ENCODE peak calls at places on chromosomes 5 and 9, in seven cellular contexts. One of them, this sample, is unnamed.
A peak's percentile ranks its signal among the peaks of the same experiment; 100 is the strongest.

GRCh38 chr5:43616535-43616934 is 13.6 kb downstream of the NNT start:
- DNase-seq in activated CD4-positive, alpha-beta T cell treated with anti-CD3 and anti-CD28 coated beads, Interleukin-2, amount 10 ng/mL, durations not matched to agents 7 days and 5 days: no peak
- DNase-seq in GM04504: no peak
- DNase-seq in AG10803: peak; percentile 68
- DNase-seq in germinal center: no peak
- DNase-seq in stimulated activated CD4-positive, alpha-beta T cell treated with anti-CD3 and anti-CD28 coated beads, Interleukin-2, amount 100 ng/mL, for 24 hours: no peak
- DNase-seq in activated T-cell treated with anti-CD3 and anti-CD28 coated beads for 24 hours: no peak
- DNase-seq in this sample: no peak

GRCh38 chr9:135519179-135519971 is 1.9 kb upstream of the LCN1 start:
- DNase-seq in activated CD4-positive, alpha-beta T cell treated with anti-CD3 and anti-CD28 coated beads, Interleukin-2, amount 10 ng/mL, durations not matched to agents 7 days and 5 days: no peak
- DNase-seq in GM04504: no peak
- DNase-seq in AG10803: no peak
- DNase-seq in germinal center: no peak
- DNase-seq in stimulated activated CD4-positive, alpha-beta T cell treated with anti-CD3 and anti-CD28 coated beads, Interleukin-2, amount 100 ng/mL, for 24 hours: no peak
- DNase-seq in activated T-cell treated with anti-CD3 and anti-CD28 coated beads for 24 hours: no peak
- DNase-seq in this sample: no peak

GRCh38 chr9:82488702-82489578 is 500.4 kb downstream of the SPATA31D1 start:
- DNase-seq in activated CD4-positive, alpha-beta T cell treated with anti-CD3 and anti-CD28 coated beads, Interleukin-2, amount 10 ng/mL, durations not matched to agents 7 days and 5 days: no peak
- DNase-seq in GM04504: peak; percentile 75
- DNase-seq in AG10803: peak; percentile 92
- DNase-seq in germinal center: no peak
- DNase-seq in stimulated activated CD4-positive, alpha-beta T cell treated with anti-CD3 and anti-CD28 coated beads, Interleukin-2, amount 100 ng/mL, for 24 hours: no peak
- DNase-seq in activated T-cell treated with anti-CD3 and anti-CD28 coated beads for 24 hours: no peak
- DNase-seq in this sample: no peak

GRCh38 chr9:5799314-5799713 is 33.6 kb downstream of the ERMP1 start:
- DNase-seq in activated CD4-positive, alpha-beta T cell treated with anti-CD3 and anti-CD28 coated beads, Interleukin-2, amount 10 ng/mL, durations not matched to agents 7 days and 5 days: peak; percentile 14
- DNase-seq in GM04504: peak; percentile 3
- DNase-seq in AG10803: peak; percentile 46
- DNase-seq in germinal center: no peak
- DNase-seq in stimulated activated CD4-positive, alpha-beta T cell treated with anti-CD3 and anti-CD28 coated beads, Interleukin-2, amount 100 ng/mL, for 24 hours: no peak
- DNase-seq in activated T-cell treated with anti-CD3 and anti-CD28 coated beads for 24 hours: no peak
- DNase-seq in this sample: peak; percentile 14

GRCh38 chr5:163306421-163306820 is 131.0 kb upstream of the CCNG1 start:
- DNase-seq in activated CD4-positive, alpha-beta T cell treated with anti-CD3 and anti-CD28 coated beads, Interleukin-2, amount 10 ng/mL, durations not matched to agents 7 days and 5 days: no peak
- DNase-seq in GM04504: no peak
- DNase-seq in AG10803: no peak
- DNase-seq in germinal center: no peak
- DNase-seq in stimulated activated CD4-positive, alpha-beta T cell treated with anti-CD3 and anti-CD28 coated beads, Interleukin-2, amount 100 ng/mL, for 24 hours: no peak
- DNase-seq in activated T-cell treated with anti-CD3 and anti-CD28 coated beads for 24 hours: no peak
- DNase-seq in this sample: no peak

GRCh38 chr5:150573867-150574817 is 66.2 kb downstream of the NDST1 start:
- DNase-seq in activated CD4-positive, alpha-beta T cell treated with anti-CD3 and anti-CD28 coated beads, Interleukin-2, amount 10 ng/mL, durations not matched to agents 7 days and 5 days: no peak
- DNase-seq in GM04504: no peak
- DNase-seq in AG10803: no peak
- DNase-seq in germinal center: no peak
- DNase-seq in stimulated activated CD4-positive, alpha-beta T cell treated with anti-CD3 and anti-CD28 coated beads, Interleukin-2, amount 100 ng/mL, for 24 hours: no peak
- DNase-seq in activated T-cell treated with anti-CD3 and anti-CD28 coated beads for 24 hours: no peak
- DNase-seq in this sample: no peak

GRCh38 chr5:35617435-35618296 is at the start of gene SPEF2:
- DNase-seq in activated CD4-positive, alpha-beta T cell treated with anti-CD3 and anti-CD28 coated beads, Interleukin-2, amount 10 ng/mL, durations not matched to agents 7 days and 5 days: peak; percentile 83
- DNase-seq in GM04504: peak; percentile 86
- DNase-seq in AG10803: peak; percentile 93
- DNase-seq in germinal center: peak; percentile 24
- DNase-seq in stimulated activated CD4-positive, alpha-beta T cell treated with anti-CD3 and anti-CD28 coated beads, Interleukin-2, amount 100 ng/mL, for 24 hours: peak; percentile 80
- DNase-seq in activated T-cell treated with anti-CD3 and anti-CD28 coated beads for 24 hours: peak; percentile 77
- DNase-seq in this sample: peak; percentile 97

GRCh38 chr5:5598547-5599113 is 176.2 kb downstream of the ICE1 start:
- DNase-seq in activated CD4-positive, alpha-beta T cell treated with anti-CD3 and anti-CD28 coated beads, Interleukin-2, amount 10 ng/mL, durations not matched to agents 7 days and 5 days: no peak
- DNase-seq in GM04504: no peak
- DNase-seq in AG10803: no peak
- DNase-seq in germinal center: no peak
- DNase-seq in stimulated activated CD4-positive, alpha-beta T cell treated with anti-CD3 and anti-CD28 coated beads, Interleukin-2, amount 100 ng/mL, for 24 hours: no peak
- DNase-seq in activated T-cell treated with anti-CD3 and anti-CD28 coated beads for 24 hours: no peak
- DNase-seq in this sample: peak; percentile 36

GRCh38 chr5:127228540-127229184 is 61.9 kb upstream of the MEGF10 start:
- DNase-seq in activated CD4-positive, alpha-beta T cell treated with anti-CD3 and anti-CD28 coated beads, Interleukin-2, amount 10 ng/mL, durations not matched to agents 7 days and 5 days: no peak
- DNase-seq in GM04504: no peak
- DNase-seq in AG10803: no peak
- DNase-seq in germinal center: no peak
- DNase-seq in stimulated activated CD4-positive, alpha-beta T cell treated with anti-CD3 and anti-CD28 coated beads, Interleukin-2, amount 100 ng/mL, for 24 hours: no peak
- DNase-seq in activated T-cell treated with anti-CD3 and anti-CD28 coated beads for 24 hours: no peak
- DNase-seq in this sample: no peak

GRCh38 chr5:2190549-2190948 is 307.8 kb upstream of the IRX4 start:
- DNase-seq in activated CD4-positive, alpha-beta T cell treated with anti-CD3 and anti-CD28 coated beads, Interleukin-2, amount 10 ng/mL, durations not matched to agents 7 days and 5 days: no peak
- DNase-seq in GM04504: no peak
- DNase-seq in AG10803: no peak
- DNase-seq in germinal center: no peak
- DNase-seq in stimulated activated CD4-positive, alpha-beta T cell treated with anti-CD3 and anti-CD28 coated beads, Interleukin-2, amount 100 ng/mL, for 24 hours: no peak
- DNase-seq in activated T-cell treated with anti-CD3 and anti-CD28 coated beads for 24 hours: no peak
- DNase-seq in this sample: no peak

GRCh38 chr9:85244856-85245255 is 496.9 kb downstream of the AGTPBP1 start:
- DNase-seq in activated CD4-positive, alpha-beta T cell treated with anti-CD3 and anti-CD28 coated beads, Interleukin-2, amount 10 ng/mL, durations not matched to agents 7 days and 5 days: no peak
- DNase-seq in GM04504: no peak
- DNase-seq in AG10803: no peak
- DNase-seq in germinal center: no peak
- DNase-seq in stimulated activated CD4-positive, alpha-beta T cell treated with anti-CD3 and anti-CD28 coated beads, Interleukin-2, amount 100 ng/mL, for 24 hours: no peak
- DNase-seq in activated T-cell treated with anti-CD3 and anti-CD28 coated beads for 24 hours: no peak
- DNase-seq in this sample: no peak

GRCh38 chr5:166942948-166943347 is 1348.5 kb upstream of the WWC1 start:
- DNase-seq in activated CD4-positive, alpha-beta T cell treated with anti-CD3 and anti-CD28 coated beads, Interleukin-2, amount 10 ng/mL, durations not matched to agents 7 days and 5 days: no peak
- DNase-seq in GM04504: no peak
- DNase-seq in AG10803: no peak
- DNase-seq in germinal center: no peak
- DNase-seq in stimulated activated CD4-positive, alpha-beta T cell treated with anti-CD3 and anti-CD28 coated beads, Interleukin-2, amount 100 ng/mL, for 24 hours: no peak
- DNase-seq in activated T-cell treated with anti-CD3 and anti-CD28 coated beads for 24 hours: no peak
- DNase-seq in this sample: no peak

GRCh38 chr5:71865202-71865601 is 146.1 kb downstream of the CARTPT start:
- DNase-seq in activated CD4-positive, alpha-beta T cell treated with anti-CD3 and anti-CD28 coated beads, Interleukin-2, amount 10 ng/mL, durations not matched to agents 7 days and 5 days: no peak
- DNase-seq in GM04504: no peak
- DNase-seq in AG10803: peak; percentile 60
- DNase-seq in germinal center: no peak
- DNase-seq in stimulated activated CD4-positive, alpha-beta T cell treated with anti-CD3 and anti-CD28 coated beads, Interleukin-2, amount 100 ng/mL, for 24 hours: no peak
- DNase-seq in activated T-cell treated with anti-CD3 and anti-CD28 coated beads for 24 hours: no peak
- DNase-seq in this sample: no peak

GRCh38 chr5:113059232-113059805 is 82.7 kb downstream of the DCP2 start:
- DNase-seq in activated CD4-positive, alpha-beta T cell treated with anti-CD3 and anti-CD28 coated beads, Interleukin-2, amount 10 ng/mL, durations not matched to agents 7 days and 5 days: no peak
- DNase-seq in GM04504: peak; percentile 77
- DNase-seq in AG10803: peak; percentile 88
- DNase-seq in germinal center: no peak
- DNase-seq in stimulated activated CD4-positive, alpha-beta T cell treated with anti-CD3 and anti-CD28 coated beads, Interleukin-2, amount 100 ng/mL, for 24 hours: no peak
- DNase-seq in activated T-cell treated with anti-CD3 and anti-CD28 coated beads for 24 hours: no peak
- DNase-seq in this sample: no peak

GRCh38 chr5:165714594-165714993 is 2209.2 kb downstream of the MAT2B start:
- DNase-seq in activated CD4-positive, alpha-beta T cell treated with anti-CD3 and anti-CD28 coated beads, Interleukin-2, amount 10 ng/mL, durations not matched to agents 7 days and 5 days: no peak
- DNase-seq in GM04504: no peak
- DNase-seq in AG10803: no peak
- DNase-seq in germinal center: no peak
- DNase-seq in stimulated activated CD4-positive, alpha-beta T cell treated with anti-CD3 and anti-CD28 coated beads, Interleukin-2, amount 100 ng/mL, for 24 hours: no peak
- DNase-seq in activated T-cell treated with anti-CD3 and anti-CD28 coated beads for 24 hours: no peak
- DNase-seq in this sample: no peak

GRCh38 chr9:684055-684949 is 157.2 kb upstream of the DMRT1 start:
- DNase-seq in activated CD4-positive, alpha-beta T cell treated with anti-CD3 and anti-CD28 coated beads, Interleukin-2, amount 10 ng/mL, durations not matched to agents 7 days and 5 days: no peak
- DNase-seq in GM04504: no peak
- DNase-seq in AG10803: peak; percentile 73
- DNase-seq in germinal center: no peak
- DNase-seq in stimulated activated CD4-positive, alpha-beta T cell treated with anti-CD3 and anti-CD28 coated beads, Interleukin-2, amount 100 ng/mL, for 24 hours: no peak
- DNase-seq in activated T-cell treated with anti-CD3 and anti-CD28 coated beads for 24 hours: no peak
- DNase-seq in this sample: no peak

GRCh38 chr9:124371183-124371582 is 44.1 kb downstream of the PSMB7 start:
- DNase-seq in activated CD4-positive, alpha-beta T cell treated with anti-CD3 and anti-CD28 coated beads, Interleukin-2, amount 10 ng/mL, durations not matched to agents 7 days and 5 days: no peak
- DNase-seq in GM04504: no peak
- DNase-seq in AG10803: peak; percentile 60
- DNase-seq in germinal center: no peak
- DNase-seq in stimulated activated CD4-positive, alpha-beta T cell treated with anti-CD3 and anti-CD28 coated beads, Interleukin-2, amount 100 ng/mL, for 24 hours: no peak
- DNase-seq in activated T-cell treated with anti-CD3 and anti-CD28 coated beads for 24 hours: no peak
- DNase-seq in this sample: no peak

GRCh38 chr9:13450723-13451122 is 171.2 kb upstream of the MPDZ start:
- DNase-seq in activated CD4-positive, alpha-beta T cell treated with anti-CD3 and anti-CD28 coated beads, Interleukin-2, amount 10 ng/mL, durations not matched to agents 7 days and 5 days: no peak
- DNase-seq in GM04504: no peak
- DNase-seq in AG10803: no peak
- DNase-seq in germinal center: no peak
- DNase-seq in stimulated activated CD4-positive, alpha-beta T cell treated with anti-CD3 and anti-CD28 coated beads, Interleukin-2, amount 100 ng/mL, for 24 hours: no peak
- DNase-seq in activated T-cell treated with anti-CD3 and anti-CD28 coated beads for 24 hours: no peak
- DNase-seq in this sample: peak; percentile 13

GRCh38 chr5:36492998-36493655 is 113.3 kb upstream of the SLC1A3 start:
- DNase-seq in activated CD4-positive, alpha-beta T cell treated with anti-CD3 and anti-CD28 coated beads, Interleukin-2, amount 10 ng/mL, durations not matched to agents 7 days and 5 days: no peak
- DNase-seq in GM04504: no peak
- DNase-seq in AG10803: peak; percentile 24
- DNase-seq in germinal center: no peak
- DNase-seq in stimulated activated CD4-positive, alpha-beta T cell treated with anti-CD3 and anti-CD28 coated beads, Interleukin-2, amount 100 ng/mL, for 24 hours: no peak
- DNase-seq in activated T-cell treated with anti-CD3 and anti-CD28 coated beads for 24 hours: no peak
- DNase-seq in this sample: no peak

GRCh38 chr9:134303601-134304000 is 22.7 kb upstream of the RXRA start:
- DNase-seq in activated CD4-positive, alpha-beta T cell treated with anti-CD3 and anti-CD28 coated beads, Interleukin-2, amount 10 ng/mL, durations not matched to agents 7 days and 5 days: no peak
- DNase-seq in GM04504: no peak
- DNase-seq in AG10803: no peak
- DNase-seq in germinal center: no peak
- DNase-seq in stimulated activated CD4-positive, alpha-beta T cell treated with anti-CD3 and anti-CD28 coated beads, Interleukin-2, amount 100 ng/mL, for 24 hours: no peak
- DNase-seq in activated T-cell treated with anti-CD3 and anti-CD28 coated beads for 24 hours: no peak
- DNase-seq in this sample: no peak

GRCh38 chr5:163165277-163165676 is 272.1 kb upstream of the CCNG1 start:
- DNase-seq in activated CD4-positive, alpha-beta T cell treated with anti-CD3 and anti-CD28 coated beads, Interleukin-2, amount 10 ng/mL, durations not matched to agents 7 days and 5 days: no peak
- DNase-seq in GM04504: no peak
- DNase-seq in AG10803: no peak
- DNase-seq in germinal center: no peak
- DNase-seq in stimulated activated CD4-positive, alpha-beta T cell treated with anti-CD3 and anti-CD28 coated beads, Interleukin-2, amount 100 ng/mL, for 24 hours: no peak
- DNase-seq in activated T-cell treated with anti-CD3 and anti-CD28 coated beads for 24 hours: no peak
- DNase-seq in this sample: no peak

GRCh38 chr9:129602598-129603415 is 18.1 kb downstream of the C9orf50 start:
- DNase-seq in activated CD4-positive, alpha-beta T cell treated with anti-CD3 and anti-CD28 coated beads, Interleukin-2, amount 10 ng/mL, durations not matched to agents 7 days and 5 days: no peak
- DNase-seq in GM04504: no peak
- DNase-seq in AG10803: no peak
- DNase-seq in germinal center: no peak
- DNase-seq in stimulated activated CD4-positive, alpha-beta T cell treated with anti-CD3 and anti-CD28 coated beads, Interleukin-2, amount 100 ng/mL, for 24 hours: no peak
- DNase-seq in activated T-cell treated with anti-CD3 and anti-CD28 coated beads for 24 hours: no peak
- DNase-seq in this sample: no peak

GRCh38 chr9:134040831-134041648 is 15.8 kb downstream of the BRD3OS start:
- DNase-seq in activated CD4-positive, alpha-beta T cell treated with anti-CD3 and anti-CD28 coated beads, Interleukin-2, amount 10 ng/mL, durations not matched to agents 7 days and 5 days: no peak
- DNase-seq in GM04504: no peak
- DNase-seq in AG10803: no peak
- DNase-seq in germinal center: no peak
- DNase-seq in stimulated activated CD4-positive, alpha-beta T cell treated with anti-CD3 and anti-CD28 coated beads, Interleukin-2, amount 100 ng/mL, for 24 hours: no peak
- DNase-seq in activated T-cell treated with anti-CD3 and anti-CD28 coated beads for 24 hours: no peak
- DNase-seq in this sample: no peak

GRCh38 chr9:128216781-128217553 is 13.8 kb downstream of the DNM1 start:
- DNase-seq in activated CD4-positive, alpha-beta T cell treated with anti-CD3 and anti-CD28 coated beads, Interleukin-2, amount 10 ng/mL, durations not matched to agents 7 days and 5 days: no peak
- DNase-seq in GM04504: no peak
- DNase-seq in AG10803: peak; percentile 32
- DNase-seq in germinal center: no peak
- DNase-seq in stimulated activated CD4-positive, alpha-beta T cell treated with anti-CD3 and anti-CD28 coated beads, Interleukin-2, amount 100 ng/mL, for 24 hours: no peak
- DNase-seq in activated T-cell treated with anti-CD3 and anti-CD28 coated beads for 24 hours: no peak
- DNase-seq in this sample: no peak

GRCh38 chr9:124180557-124180956 is 77.2 kb upstream of the NEK6 start:
- DNase-seq in activated CD4-positive, alpha-beta T cell treated with anti-CD3 and anti-CD28 coated beads, Interleukin-2, amount 10 ng/mL, durations not matched to agents 7 days and 5 days: no peak
- DNase-seq in GM04504: peak; percentile 5
- DNase-seq in AG10803: peak; percentile 48
- DNase-seq in germinal center: no peak
- DNase-seq in stimulated activated CD4-positive, alpha-beta T cell treated with anti-CD3 and anti-CD28 coated beads, Interleukin-2, amount 100 ng/mL, for 24 hours: no peak
- DNase-seq in activated T-cell treated with anti-CD3 and anti-CD28 coated beads for 24 hours: no peak
- DNase-seq in this sample: no peak

GRCh38 chr9:104923289-104923688 is 4.7 kb downstream of the ABCA1 start:
- DNase-seq in activated CD4-positive, alpha-beta T cell treated with anti-CD3 and anti-CD28 coated beads, Interleukin-2, amount 10 ng/mL, durations not matched to agents 7 days and 5 days: no peak
- DNase-seq in GM04504: no peak
- DNase-seq in AG10803: peak; percentile 71
- DNase-seq in germinal center: no peak
- DNase-seq in stimulated activated CD4-positive, alpha-beta T cell treated with anti-CD3 and anti-CD28 coated beads, Interleukin-2, amount 100 ng/mL, for 24 hours: no peak
- DNase-seq in activated T-cell treated with anti-CD3 and anti-CD28 coated beads for 24 hours: no peak
- DNase-seq in this sample: no peak

GRCh38 chr5:134371834-134372340 is 518 bp downstream of the UBE2B start:
- DNase-seq in activated CD4-positive, alpha-beta T cell treated with anti-CD3 and anti-CD28 coated beads, Interleukin-2, amount 10 ng/mL, durations not matched to agents 7 days and 5 days: peak; percentile 47
- DNase-seq in GM04504: peak; percentile 6
- DNase-seq in AG10803: peak; percentile 32
- DNase-seq in germinal center: peak; percentile 45
- DNase-seq in stimulated activated CD4-positive, alpha-beta T cell treated with anti-CD3 and anti-CD28 coated beads, Interleukin-2, amount 100 ng/mL, for 24 hours: peak; percentile 52
- DNase-seq in activated T-cell treated with anti-CD3 and anti-CD28 coated beads for 24 hours: peak; percentile 19
- DNase-seq in this sample: peak; percentile 17

GRCh38 chr5:35762368-35762767 is 94.3 kb upstream of the IL7R start:
- DNase-seq in activated CD4-positive, alpha-beta T cell treated with anti-CD3 and anti-CD28 coated beads, Interleukin-2, amount 10 ng/mL, durations not matched to agents 7 days and 5 days: no peak
- DNase-seq in GM04504: no peak
- DNase-seq in AG10803: no peak
- DNase-seq in germinal center: no peak
- DNase-seq in stimulated activated CD4-positive, alpha-beta T cell treated with anti-CD3 and anti-CD28 coated beads, Interleukin-2, amount 100 ng/mL, for 24 hours: no peak
- DNase-seq in activated T-cell treated with anti-CD3 and anti-CD28 coated beads for 24 hours: no peak
- DNase-seq in this sample: no peak

GRCh38 chr9:4117835-4118610 is 181.8 kb downstream of the GLIS3 start:
- DNase-seq in activated CD4-positive, alpha-beta T cell treated with anti-CD3 and anti-CD28 coated beads, Interleukin-2, amount 10 ng/mL, durations not matched to agents 7 days and 5 days: peak; percentile 49
- DNase-seq in GM04504: no peak
- DNase-seq in AG10803: no peak
- DNase-seq in germinal center: peak; percentile 49
- DNase-seq in stimulated activated CD4-positive, alpha-beta T cell treated with anti-CD3 and anti-CD28 coated beads, Interleukin-2, amount 100 ng/mL, for 24 hours: peak; percentile 60
- DNase-seq in activated T-cell treated with anti-CD3 and anti-CD28 coated beads for 24 hours: peak; percentile 34
- DNase-seq in this sample: no peak

GRCh38 chr5:176541338-176542134 is 4.3 kb upstream of the RNF44 start:
- DNase-seq in activated CD4-positive, alpha-beta T cell treated with anti-CD3 and anti-CD28 coated beads, Interleukin-2, amount 10 ng/mL, durations not matched to agents 7 days and 5 days: peak; percentile 82
- DNase-seq in GM04504: no peak
- DNase-seq in AG10803: no peak
- DNase-seq in germinal center: no peak
- DNase-seq in stimulated activated CD4-positive, alpha-beta T cell treated with anti-CD3 and anti-CD28 coated beads, Interleukin-2, amount 100 ng/mL, for 24 hours: peak; percentile 64
- DNase-seq in activated T-cell treated with anti-CD3 and anti-CD28 coated beads for 24 hours: no peak
- DNase-seq in this sample: no peak

GRCh38 chr5:59264641-59265245 is 628.8 kb downstream of the PDE4D start:
- DNase-seq in activated CD4-positive, alpha-beta T cell treated with anti-CD3 and anti-CD28 coated beads, Interleukin-2, amount 10 ng/mL, durations not matched to agents 7 days and 5 days: no peak
- DNase-seq in GM04504: no peak
- DNase-seq in AG10803: no peak
- DNase-seq in germinal center: no peak
- DNase-seq in stimulated activated CD4-positive, alpha-beta T cell treated with anti-CD3 and anti-CD28 coated beads, Interleukin-2, amount 100 ng/mL, for 24 hours: no peak
- DNase-seq in activated T-cell treated with anti-CD3 and anti-CD28 coated beads for 24 hours: no peak
- DNase-seq in this sample: no peak

GRCh38 chr5:96614110-96614691 is 48.0 kb upstream of the CAST start:
- DNase-seq in activated CD4-positive, alpha-beta T cell treated with anti-CD3 and anti-CD28 coated beads, Interleukin-2, amount 10 ng/mL, durations not matched to agents 7 days and 5 days: peak; percentile 69
- DNase-seq in GM04504: peak; percentile 88
- DNase-seq in AG10803: peak; percentile 94
- DNase-seq in germinal center: peak; percentile 16
- DNase-seq in stimulated activated CD4-positive, alpha-beta T cell treated with anti-CD3 and anti-CD28 coated beads, Interleukin-2, amount 100 ng/mL, for 24 hours: peak; percentile 50
- DNase-seq in activated T-cell treated with anti-CD3 and anti-CD28 coated beads for 24 hours: peak; percentile 32
- DNase-seq in this sample: peak; percentile 71

GRCh38 chr9:69657269-69657668 is 14.9 kb downstream of the APBA1 start:
- DNase-seq in activated CD4-positive, alpha-beta T cell treated with anti-CD3 and anti-CD28 coated beads, Interleukin-2, amount 10 ng/mL, durations not matched to agents 7 days and 5 days: no peak
- DNase-seq in GM04504: no peak
- DNase-seq in AG10803: no peak
- DNase-seq in germinal center: no peak
- DNase-seq in stimulated activated CD4-positive, alpha-beta T cell treated with anti-CD3 and anti-CD28 coated beads, Interleukin-2, amount 100 ng/mL, for 24 hours: no peak
- DNase-seq in activated T-cell treated with anti-CD3 and anti-CD28 coated beads for 24 hours: no peak
- DNase-seq in this sample: no peak

GRCh38 chr9:14312721-14313377 is 1.1 kb downstream of the NFIB start:
- DNase-seq in activated CD4-positive, alpha-beta T cell treated with anti-CD3 and anti-CD28 coated beads, Interleukin-2, amount 10 ng/mL, durations not matched to agents 7 days and 5 days: no peak
- DNase-seq in GM04504: no peak
- DNase-seq in AG10803: no peak
- DNase-seq in germinal center: no peak
- DNase-seq in stimulated activated CD4-positive, alpha-beta T cell treated with anti-CD3 and anti-CD28 coated beads, Interleukin-2, amount 100 ng/mL, for 24 hours: no peak
- DNase-seq in activated T-cell treated with anti-CD3 and anti-CD28 coated beads for 24 hours: no peak
- DNase-seq in this sample: no peak

GRCh38 chr5:33299621-33300208 is 141.1 kb upstream of the TARS1 start:
- DNase-seq in activated CD4-positive, alpha-beta T cell treated with anti-CD3 and anti-CD28 coated beads, Interleukin-2, amount 10 ng/mL, durations not matched to agents 7 days and 5 days: no peak
- DNase-seq in GM04504: peak; percentile 47
- DNase-seq in AG10803: peak; percentile 80
- DNase-seq in germinal center: no peak
- DNase-seq in stimulated activated CD4-positive, alpha-beta T cell treated with anti-CD3 and anti-CD28 coated beads, Interleukin-2, amount 100 ng/mL, for 24 hours: no peak
- DNase-seq in activated T-cell treated with anti-CD3 and anti-CD28 coated beads for 24 hours: no peak
- DNase-seq in this sample: peak; percentile 70

GRCh38 chr9:128917151-128917849 is 3.5 kb upstream of the PHYHD1 start:
- DNase-seq in activated CD4-positive, alpha-beta T cell treated with anti-CD3 and anti-CD28 coated beads, Interleukin-2, amount 10 ng/mL, durations not matched to agents 7 days and 5 days: no peak
- DNase-seq in GM04504: peak; percentile 66
- DNase-seq in AG10803: peak; percentile 88
- DNase-seq in germinal center: no peak
- DNase-seq in stimulated activated CD4-positive, alpha-beta T cell treated with anti-CD3 and anti-CD28 coated beads, Interleukin-2, amount 100 ng/mL, for 24 hours: no peak
- DNase-seq in activated T-cell treated with anti-CD3 and anti-CD28 coated beads for 24 hours: no peak
- DNase-seq in this sample: no peak

GRCh38 chr9:33112099-33112498 is 35.6 kb upstream of the SMU1 start:
- DNase-seq in activated CD4-positive, alpha-beta T cell treated with anti-CD3 and anti-CD28 coated beads, Interleukin-2, amount 10 ng/mL, durations not matched to agents 7 days and 5 days: no peak
- DNase-seq in GM04504: no peak
- DNase-seq in AG10803: no peak
- DNase-seq in germinal center: no peak
- DNase-seq in stimulated activated CD4-positive, alpha-beta T cell treated with anti-CD3 and anti-CD28 coated beads, Interleukin-2, amount 100 ng/mL, for 24 hours: no peak
- DNase-seq in activated T-cell treated with anti-CD3 and anti-CD28 coated beads for 24 hours: no peak
- DNase-seq in this sample: no peak

GRCh38 chr5:134349463-134349862 is 17.5 kb downstream of the CDKL3 start:
- DNase-seq in activated CD4-positive, alpha-beta T cell treated with anti-CD3 and anti-CD28 coated beads, Interleukin-2, amount 10 ng/mL, durations not matched to agents 7 days and 5 days: no peak
- DNase-seq in GM04504: no peak
- DNase-seq in AG10803: no peak
- DNase-seq in germinal center: no peak
- DNase-seq in stimulated activated CD4-positive, alpha-beta T cell treated with anti-CD3 and anti-CD28 coated beads, Interleukin-2, amount 100 ng/mL, for 24 hours: no peak
- DNase-seq in activated T-cell treated with anti-CD3 and anti-CD28 coated beads for 24 hours: no peak
- DNase-seq in this sample: no peak